ENCODE peak calls at places on chromosomes 12 and 14, in ten cellular contexts. I is SW 1271; C is COLO829; W is astrocyte of the spinal cord; M is T-helper 1 cell; K is HT1080; L is HCT116; O is T-helper 9 cell; R is stimulated activated CD4-positive, alpha-beta T cell treated with anti-CD3 and anti-CD28 coated beads, Interleukin-15, amount 100 ng/mL, for 1 hour; H is Daoy. X is an unnamed sample.

GRCh38 chr14:71583246-71583645 is 349.0 kb upstream of the RGS6 start:
- DNase-seq in I (no peak), C (no peak), W (no peak), M (no peak), K (no peak), L (no peak), O (no peak), R (no peak), H (no peak), X (no peak)

GRCh38 chr12:19323768-19324167 is 115.5 kb upstream of the AEBP2 start:
- DNase-seq in I (no peak), C (no peak), W (no peak), M (no peak), K (no peak), L (no peak), O (no peak), R (no peak), H (no peak), X (no peak)

GRCh38 chr12:53218551-53219114 is 11.6 kb upstream of the ITGB7 start:
- DNase-seq in I (no peak), C (no peak), W (no peak), M (no peak), K (no peak), L (no peak), O (no peak), R (no peak), H (no peak), X (no peak)

GRCh38 chr12:112584266-112584722 is 165.5 kb downstream of the PTPN11 start:
- DNase-seq in I (no peak), C (no peak), W (no peak), M (no peak), K (peak), L (peak), O (no peak), R (no peak), H (peak), X (no peak)

GRCh38 chr12:94100990-94101901 is 47.1 kb upstream of the PLXNC1 start:
- DNase-seq in I (no peak), C (peak), W (peak), M (peak), K (peak), L (peak), O (peak), R (peak), H (peak), X (peak)

GRCh38 chr14:101354726-101355125 is 206.6 kb upstream of the DIO3 start:
- DNase-seq in I (no peak), C (no peak), W (no peak), M (no peak), K (no peak), L (no peak), O (no peak), R (no peak), H (no peak), X (no peak)

GRCh38 chr12:132077322-132078100 is 66.6 kb downstream of the DDX51 start:
- DNase-seq in I (no peak), C (no peak), W (no peak), M (no peak), K (no peak), L (no peak), O (no peak), R (no peak), H (no peak), X (no peak)

GRCh38 chr12:56103066-56103711 is 1.2 kb upstream of the PA2G4 start:
- DNase-seq in I (no peak), C (no peak), W (no peak), M (no peak), K (no peak), L (no peak), O (no peak), R (no peak), H (no peak), X (no peak)

GRCh38 chr14:83071888-83072501 is 1538.3 kb upstream of the SEL1L start:
- DNase-seq in I (no peak), C (no peak), W (no peak), M (no peak), K (peak), L (no peak), O (no peak), R (no peak), H (no peak), X (no peak)

GRCh38 chr12:132487311-132487741 is 2.6 kb upstream of the FBRSL1 start:
- DNase-seq in I (no peak), C (no peak), W (no peak), M (no peak), K (no peak), L (no peak), O (no peak), R (no peak), H (no peak), X (no peak)

GRCh38 chr12:12600659-12601058 is 11.0 kb upstream of the CREBL2 start:
- DNase-seq in I (no peak), C (no peak), W (no peak), M (no peak), K (no peak), L (no peak), O (no peak), R (no peak), H (no peak), X (no peak)

GRCh38 chr12:7005288-7005687 is 13.0 kb downstream of the LPCAT3 start:
- DNase-seq in I (no peak), C (no peak), W (no peak), M (no peak), K (no peak), L (no peak), O (no peak), R (no peak), H (no peak), X (no peak)

GRCh38 chr12:99695050-99695449 is 47.5 kb downstream of the GARIN6 start:
- DNase-seq in I (no peak), C (no peak), W (no peak), M (no peak), K (no peak), L (no peak), O (no peak), R (no peak), H (no peak), X (no peak)

GRCh38 chr12:98106201-98106600 is 409.2 kb upstream of the TMPO start:
- DNase-seq in I (no peak), C (no peak), W (no peak), M (no peak), K (no peak), L (no peak), O (no peak), R (no peak), H (no peak), X (no peak)

GRCh38 chr14:99128185-99128584 is 143.8 kb downstream of the BCL11B start:
- DNase-seq in I (no peak), C (no peak), W (no peak), M (no peak), K (no peak), L (no peak), O (no peak), R (no peak), H (no peak), X (no peak)

GRCh38 chr14:59190372-59190771 is 1.9 kb downstream of the DAAM1 start:
- DNase-seq in I (no peak), C (peak), W (no peak), M (no peak), K (no peak), L (no peak), O (no peak), R (no peak), H (peak), X (no peak)

GRCh38 chr14:50830044-50830931 is 674 bp downstream of the NIN start:
- DNase-seq in I (no peak), C (no peak), W (peak), M (peak), K (peak), L (no peak), O (peak), R (peak), H (peak), X (peak)

GRCh38 chr12:109461846-109462766 is 15.0 kb downstream of the KCTD10 start:
- DNase-seq in I (no peak), C (peak), W (peak), M (no peak), K (peak), L (no peak), O (no peak), R (no peak), H (peak), X (no peak)

GRCh38 chr12:1994429-1995143 is 9.7 kb downstream of the DCP1B start:
- DNase-seq in I (no peak), C (no peak), W (no peak), M (no peak), K (no peak), L (no peak), O (no peak), R (no peak), H (no peak), X (no peak)

GRCh38 chr14:68772761-68773381 is 20.0 kb downstream of the ZFP36L1 start:
- DNase-seq in I (no peak), C (no peak), W (no peak), M (no peak), K (no peak), L (no peak), O (no peak), R (no peak), H (no peak), X (no peak)

GRCh38 chr14:74647834-74648361 is 35.9 kb upstream of the LTBP2 start:
- DNase-seq in I (no peak), C (no peak), W (no peak), M (no peak), K (no peak), L (no peak), O (no peak), R (no peak), H (no peak), X (no peak)

GRCh38 chr14:50396636-50397460 is at the start of gene CDKL1:
- DNase-seq in I (no peak), C (peak), W (peak), M (peak), K (peak), L (no peak), O (peak), R (peak), H (peak), X (peak)

GRCh38 chr14:98959958-98960616 is 311.9 kb downstream of the BCL11B start:
- DNase-seq in I (no peak), C (no peak), W (no peak), M (no peak), K (no peak), L (no peak), O (no peak), R (no peak), H (no peak), X (no peak)

GRCh38 chr12:107474639-107475539 is 210.7 kb upstream of the PWP1 start:
- DNase-seq in I (no peak), C (no peak), W (peak), M (no peak), K (no peak), L (no peak), O (no peak), R (no peak), H (no peak), X (no peak)

GRCh38 chr14:70726651-70727375 is 82.5 kb downstream of the MAP3K9 start:
- DNase-seq in I (no peak), C (peak), W (no peak), M (no peak), K (peak), L (no peak), O (no peak), R (no peak), H (no peak), X (no peak)

GRCh38 chr12:53804429-53804828 is 52.6 kb upstream of the CISTR start:
- DNase-seq in I (no peak), C (no peak), W (no peak), M (no peak), K (no peak), L (no peak), O (no peak), R (no peak), H (peak), X (no peak)

GRCh38 chr12:1544991-1545700 is 49.2 kb downstream of the FBXL14 start:
- DNase-seq in I (no peak), C (no peak), W (no peak), M (no peak), K (no peak), L (peak), O (no peak), R (no peak), H (no peak), X (no peak)

X was measured in CD8-positive, alpha-beta T cell.